ENCODE peak calls at places on chromosomes 3 and 15, in ten cellular contexts. One of them, this sample, is unnamed.
A peak's percentile ranks its signal among the peaks of the same experiment; 100 is the strongest.

GRCh38 chr15:48924528-48925393 is 39.0 kb downstream of the SHC4 start:
- DNase-seq in MM.1S: no peak
- DNase-seq in neural progenitor cell: no peak
- DNase-seq in IMR-90: peak; percentile 12
- DNase-seq in cardiac muscle cell: no peak
- DNase-seq in mammary epithelial cell: no peak
- DNase-seq in body of pancreas: no peak
- DNase-seq in CD8-positive, alpha-beta T cell: no peak
- DNase-seq in lower lobe of right lung: no peak
- DNase-seq in Peyer's patch: no peak
- DNase-seq in this sample: no peak

GRCh38 chr15:48456126-48456525 is 124.9 kb downstream of the DUT start:
- DNase-seq in MM.1S: no peak
- DNase-seq in neural progenitor cell: no peak
- DNase-seq in IMR-90: no peak
- DNase-seq in cardiac muscle cell: no peak
- DNase-seq in mammary epithelial cell: no peak
- DNase-seq in body of pancreas: no peak
- DNase-seq in CD8-positive, alpha-beta T cell: no peak
- DNase-seq in lower lobe of right lung: no peak
- DNase-seq in Peyer's patch: no peak
- DNase-seq in this sample: no peak

GRCh38 chr3:101852315-101852714 is 3.0 kb downstream of the NFKBIZ start:
- DNase-seq in MM.1S: no peak
- DNase-seq in neural progenitor cell: no peak
- DNase-seq in IMR-90: no peak
- DNase-seq in cardiac muscle cell: no peak
- DNase-seq in mammary epithelial cell: no peak
- DNase-seq in body of pancreas: no peak
- DNase-seq in CD8-positive, alpha-beta T cell: no peak
- DNase-seq in lower lobe of right lung: no peak
- DNase-seq in Peyer's patch: no peak
- DNase-seq in this sample: no peak

GRCh38 chr3:170368921-170369320 is 11.4 kb downstream of the SKIL start:
- DNase-seq in MM.1S: no peak
- DNase-seq in neural progenitor cell: no peak
- DNase-seq in IMR-90: no peak
- DNase-seq in cardiac muscle cell: no peak
- DNase-seq in mammary epithelial cell: no peak
- DNase-seq in body of pancreas: no peak
- DNase-seq in CD8-positive, alpha-beta T cell: no peak
- DNase-seq in lower lobe of right lung: no peak
- DNase-seq in Peyer's patch: no peak
- DNase-seq in this sample: no peak

GRCh38 chr3:143070977-143071551 is 48.5 kb upstream of the CHST2 start:
- DNase-seq in MM.1S: no peak
- DNase-seq in neural progenitor cell: no peak
- DNase-seq in IMR-90: peak; percentile 82
- DNase-seq in cardiac muscle cell: no peak
- DNase-seq in mammary epithelial cell: peak; percentile 79
- DNase-seq in body of pancreas: no peak
- DNase-seq in CD8-positive, alpha-beta T cell: no peak
- DNase-seq in lower lobe of right lung: no peak
- DNase-seq in Peyer's patch: no peak
- DNase-seq in this sample: peak; percentile 62

GRCh38 chr3:56468184-56469106 is at the start of gene ERC2:
- DNase-seq in MM.1S: no peak
- DNase-seq in neural progenitor cell: peak; percentile 97
- DNase-seq in IMR-90: no peak
- DNase-seq in cardiac muscle cell: peak; percentile 93
- DNase-seq in mammary epithelial cell: peak; percentile 27
- DNase-seq in body of pancreas: peak; percentile 66
- DNase-seq in CD8-positive, alpha-beta T cell: no peak
- DNase-seq in lower lobe of right lung: peak; percentile 47
- DNase-seq in Peyer's patch: no peak
- DNase-seq in this sample: peak; percentile 14

GRCh38 chr3:31960793-31961431 is 20.1 kb downstream of the OSBPL10 start:
- DNase-seq in MM.1S: no peak
- DNase-seq in neural progenitor cell: no peak
- DNase-seq in IMR-90: peak; percentile 65
- DNase-seq in cardiac muscle cell: no peak
- DNase-seq in mammary epithelial cell: peak; percentile 69
- DNase-seq in body of pancreas: no peak
- DNase-seq in CD8-positive, alpha-beta T cell: no peak
- DNase-seq in lower lobe of right lung: no peak
- DNase-seq in Peyer's patch: no peak
- DNase-seq in this sample: no peak

GRCh38 chr3:112734718-112735350 is 93.9 kb upstream of the CCDC80 start:
- DNase-seq in MM.1S: peak; percentile 77
- DNase-seq in neural progenitor cell: peak; percentile 79
- DNase-seq in IMR-90: peak; percentile 78
- DNase-seq in cardiac muscle cell: peak; percentile 84
- DNase-seq in mammary epithelial cell: peak; percentile 64
- DNase-seq in body of pancreas: peak; percentile 62
- DNase-seq in CD8-positive, alpha-beta T cell: peak; percentile 52
- DNase-seq in lower lobe of right lung: no peak
- DNase-seq in Peyer's patch: peak; percentile 64
- DNase-seq in this sample: no peak

GRCh38 chr3:69407908-69408307 is 22.0 kb upstream of the FRMD4B start:
- DNase-seq in MM.1S: no peak
- DNase-seq in neural progenitor cell: no peak
- DNase-seq in IMR-90: no peak
- DNase-seq in cardiac muscle cell: no peak
- DNase-seq in mammary epithelial cell: no peak
- DNase-seq in body of pancreas: no peak
- DNase-seq in CD8-positive, alpha-beta T cell: no peak
- DNase-seq in lower lobe of right lung: no peak
- DNase-seq in Peyer's patch: no peak
- DNase-seq in this sample: no peak

GRCh38 chr15:48143856-48144255 is 23.1 kb downstream of the SLC24A5 start:
- DNase-seq in MM.1S: no peak
- DNase-seq in neural progenitor cell: no peak
- DNase-seq in IMR-90: peak; percentile 24
- DNase-seq in cardiac muscle cell: no peak
- DNase-seq in mammary epithelial cell: peak; percentile 57
- DNase-seq in body of pancreas: no peak
- DNase-seq in CD8-positive, alpha-beta T cell: no peak
- DNase-seq in lower lobe of right lung: no peak
- DNase-seq in Peyer's patch: no peak
- DNase-seq in this sample: no peak

GRCh38 chr3:45170071-45170470 is 23.9 kb upstream of the CDCP1 start:
- DNase-seq in MM.1S: no peak
- DNase-seq in neural progenitor cell: no peak
- DNase-seq in IMR-90: no peak
- DNase-seq in cardiac muscle cell: no peak
- DNase-seq in mammary epithelial cell: no peak
- DNase-seq in body of pancreas: peak; percentile 18
- DNase-seq in CD8-positive, alpha-beta T cell: no peak
- DNase-seq in lower lobe of right lung: no peak
- DNase-seq in Peyer's patch: no peak
- DNase-seq in this sample: no peak

GRCh38 chr15:42218953-42219596 is 11.0 kb upstream of the VPS39 start:
- DNase-seq in MM.1S: no peak
- DNase-seq in neural progenitor cell: no peak
- DNase-seq in IMR-90: no peak
- DNase-seq in cardiac muscle cell: no peak
- DNase-seq in mammary epithelial cell: no peak
- DNase-seq in body of pancreas: no peak
- DNase-seq in CD8-positive, alpha-beta T cell: no peak
- DNase-seq in lower lobe of right lung: no peak
- DNase-seq in Peyer's patch: no peak
- DNase-seq in this sample: no peak

DNA sequence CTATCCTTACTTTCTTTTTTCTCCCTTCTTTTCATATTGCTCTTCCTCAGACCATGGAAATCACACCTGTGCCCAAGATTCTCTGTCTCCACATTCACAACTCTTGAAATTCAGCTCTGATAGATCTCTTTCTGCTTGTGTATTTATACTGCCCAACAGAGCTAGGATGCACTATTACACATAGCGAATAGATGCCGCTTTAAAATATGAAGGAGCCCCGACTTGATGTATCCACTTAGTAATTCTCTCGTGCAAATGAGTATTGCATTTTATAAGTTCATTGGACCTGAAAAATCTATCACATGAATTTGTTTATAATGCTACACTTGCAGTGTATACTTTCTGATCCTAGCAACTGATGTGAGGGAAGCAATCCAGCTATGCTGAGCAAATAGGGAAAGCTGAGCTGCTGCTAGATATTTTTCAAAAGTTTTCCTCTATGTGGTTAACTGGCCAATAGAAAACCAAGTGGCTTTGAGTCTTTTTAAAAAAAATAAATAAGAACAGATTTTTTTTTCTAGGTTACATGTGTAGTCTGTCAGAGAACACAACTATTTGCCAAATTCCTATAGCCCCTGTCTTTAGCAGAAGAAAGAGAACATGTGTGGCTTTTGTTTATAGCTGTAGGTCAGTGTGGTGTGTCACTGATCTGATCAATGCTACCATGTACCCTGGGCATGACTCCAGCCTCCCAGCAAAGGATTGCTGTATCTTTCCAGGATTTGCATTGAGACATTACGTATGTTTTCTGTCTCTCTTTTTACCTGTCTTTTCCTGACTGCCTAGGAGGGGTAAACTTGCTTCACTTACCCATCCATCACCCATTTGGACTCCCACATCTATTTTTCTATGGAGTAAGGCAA is 64.2 kb upstream of the LEKR1 start:
- DNase-seq in MM.1S: no peak
- DNase-seq in neural progenitor cell: no peak
- DNase-seq in IMR-90: peak; percentile 60
- DNase-seq in cardiac muscle cell: no peak
- DNase-seq in mammary epithelial cell: no peak
- DNase-seq in body of pancreas: no peak
- DNase-seq in CD8-positive, alpha-beta T cell: no peak
- DNase-seq in lower lobe of right lung: no peak
- DNase-seq in Peyer's patch: no peak
- DNase-seq in this sample: no peak
- TF ChIP-seq CTCF in MM.1S: no peak
- TF ChIP-seq CTCF in neural progenitor cell: no peak
- TF ChIP-seq CTCF in IMR-90: peak; percentile 32
- TF ChIP-seq CTCF in cardiac muscle cell: no peak
- TF ChIP-seq CTCF in mammary epithelial cell: peak; percentile 14
- TF ChIP-seq CTCF in body of pancreas: no peak
- TF ChIP-seq CTCF in CD8-positive, alpha-beta T cell: no peak
- TF ChIP-seq CTCF in lower lobe of right lung: no peak
- TF ChIP-seq CTCF in Peyer's patch: no peak
- TF ChIP-seq CTCF in this sample: no peak

GRCh38 chr3:184173374-184173722 is 1.3 kb upstream of the AP2M1 start:
- DNase-seq in MM.1S: no peak
- DNase-seq in neural progenitor cell: no peak
- DNase-seq in IMR-90: no peak
- DNase-seq in cardiac muscle cell: no peak
- DNase-seq in mammary epithelial cell: no peak
- DNase-seq in body of pancreas: no peak
- DNase-seq in CD8-positive, alpha-beta T cell: no peak
- DNase-seq in lower lobe of right lung: no peak
- DNase-seq in Peyer's patch: no peak
- DNase-seq in this sample: no peak

GRCh38 chr3:184174646-184175492 is at the start of gene AP2M1:
- DNase-seq in MM.1S: peak; percentile 100
- DNase-seq in neural progenitor cell: peak; percentile 99
- DNase-seq in IMR-90: peak; percentile 100
- DNase-seq in cardiac muscle cell: peak; percentile 99
- DNase-seq in mammary epithelial cell: peak; percentile 98
- DNase-seq in body of pancreas: peak; percentile 100
- DNase-seq in CD8-positive, alpha-beta T cell: peak; percentile 96
- DNase-seq in lower lobe of right lung: peak; percentile 99
- DNase-seq in Peyer's patch: peak; percentile 96
- DNase-seq in this sample: peak; percentile 98

GRCh38 chr3:184175506-184175905 is 851 bp downstream of the AP2M1 start:
- DNase-seq in MM.1S: peak; percentile 26
- DNase-seq in neural progenitor cell: no peak
- DNase-seq in IMR-90: no peak
- DNase-seq in cardiac muscle cell: no peak
- DNase-seq in mammary epithelial cell: no peak
- DNase-seq in body of pancreas: no peak
- DNase-seq in CD8-positive, alpha-beta T cell: no peak
- DNase-seq in lower lobe of right lung: no peak
- DNase-seq in Peyer's patch: no peak
- DNase-seq in this sample: no peak

GRCh38 chr3:184172681-184173373 is 1.8 kb upstream of the AP2M1 start:
- DNase-seq in MM.1S: no peak
- DNase-seq in neural progenitor cell: no peak
- DNase-seq in IMR-90: peak; percentile 88
- DNase-seq in cardiac muscle cell: no peak
- DNase-seq in mammary epithelial cell: no peak
- DNase-seq in body of pancreas: peak; percentile 35
- DNase-seq in CD8-positive, alpha-beta T cell: no peak
- DNase-seq in lower lobe of right lung: no peak
- DNase-seq in Peyer's patch: no peak
- DNase-seq in this sample: no peak

DNA sequence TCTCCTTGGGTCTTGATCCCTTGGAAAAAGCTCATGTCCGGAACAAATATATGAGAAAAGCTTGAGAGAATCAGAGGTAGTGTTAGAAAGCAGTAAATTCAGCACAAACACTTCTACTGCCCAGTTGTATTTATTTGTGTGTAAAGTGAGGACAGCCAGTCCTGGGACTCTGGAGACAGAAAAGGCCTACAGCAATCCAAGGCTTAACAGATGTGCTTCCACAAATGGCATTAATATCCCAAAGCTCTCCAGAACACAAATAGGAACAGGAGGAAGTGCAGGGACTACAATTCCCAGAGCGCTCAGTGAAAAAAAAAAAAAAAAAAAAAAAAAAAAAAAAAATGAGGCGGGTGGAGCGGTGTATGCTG is 393 bp upstream of the AP2M1 start:
- DNase-seq in MM.1S: no peak
- DNase-seq in neural progenitor cell: no peak
- DNase-seq in IMR-90: no peak
- DNase-seq in cardiac muscle cell: no peak
- DNase-seq in mammary epithelial cell: no peak
- DNase-seq in body of pancreas: no peak
- DNase-seq in CD8-positive, alpha-beta T cell: no peak
- DNase-seq in lower lobe of right lung: no peak
- DNase-seq in Peyer's patch: no peak
- DNase-seq in this sample: no peak
- H3K36me3 ChIP-seq in MM.1S: no peaks in the 10 kb centered on the region
- H3K36me3 ChIP-seq in neural progenitor cell: no peaks in the 10 kb centered on the region
- H3K36me3 ChIP-seq in IMR-90: peaks cover 48% of the 10 kb centered on the region
- H3K36me3 ChIP-seq in cardiac muscle cell: peaks cover 17% of the 10 kb centered on the region
- H3K36me3 ChIP-seq in mammary epithelial cell: peaks cover 18% of the 10 kb centered on the region
- H3K36me3 ChIP-seq in body of pancreas: no peaks in the 10 kb centered on the region
- H3K36me3 ChIP-seq in CD8-positive, alpha-beta T cell: peaks cover 21% of the 10 kb centered on the region
- H3K36me3 ChIP-seq in lower lobe of right lung: peaks cover 63% of the 10 kb centered on the region
- H3K36me3 ChIP-seq in Peyer's patch: peaks cover 55% of the 10 kb centered on the region
- H3K36me3 ChIP-seq in this sample: peaks cover 5% of the 10 kb centered on the region

GRCh38 chr3:30632521-30632920 is 26.1 kb downstream of the TGFBR2 start:
- DNase-seq in MM.1S: no peak
- DNase-seq in neural progenitor cell: no peak
- DNase-seq in IMR-90: no peak
- DNase-seq in cardiac muscle cell: no peak
- DNase-seq in mammary epithelial cell: no peak
- DNase-seq in body of pancreas: no peak
- DNase-seq in CD8-positive, alpha-beta T cell: no peak
- DNase-seq in lower lobe of right lung: no peak
- DNase-seq in Peyer's patch: no peak
- DNase-seq in this sample: no peak
- H3K4me3 ChIP-seq in MM.1S: no peak overlapping the region
- H3K4me3 ChIP-seq in neural progenitor cell: no peak overlapping the region
- H3K4me3 ChIP-seq in IMR-90: no peak overlapping the region
- H3K4me3 ChIP-seq in cardiac muscle cell: no peak overlapping the region
- H3K4me3 ChIP-seq in mammary epithelial cell: no peak overlapping the region
- H3K4me3 ChIP-seq in body of pancreas: no peak overlapping the region
- H3K4me3 ChIP-seq in CD8-positive, alpha-beta T cell: no peak overlapping the region
- H3K4me3 ChIP-seq in lower lobe of right lung: no peak overlapping the region
- H3K4me3 ChIP-seq in Peyer's patch: no peak overlapping the region
- H3K4me3 ChIP-seq in this sample: no peak overlapping the region

GRCh38 chr3:901953-902778 is 190.7 kb upstream of the CNTN6 start:
- DNase-seq in MM.1S: no peak
- DNase-seq in neural progenitor cell: no peak
- DNase-seq in IMR-90: no peak
- DNase-seq in cardiac muscle cell: no peak
- DNase-seq in mammary epithelial cell: peak; percentile 5
- DNase-seq in body of pancreas: no peak
- DNase-seq in CD8-positive, alpha-beta T cell: no peak
- DNase-seq in lower lobe of right lung: no peak
- DNase-seq in Peyer's patch: no peak
- DNase-seq in this sample: no peak
- TF ChIP-seq CTCF in MM.1S: peak; percentile 30
- TF ChIP-seq CTCF in neural progenitor cell: peak; percentile 64
- TF ChIP-seq CTCF in IMR-90: peak; percentile 41
- TF ChIP-seq CTCF in cardiac muscle cell: peak; percentile 42
- TF ChIP-seq CTCF in mammary epithelial cell: peak; percentile 49
- TF ChIP-seq CTCF in body of pancreas: no peak
- TF ChIP-seq CTCF in CD8-positive, alpha-beta T cell: no peak
- TF ChIP-seq CTCF in lower lobe of right lung: peak; percentile 25
- TF ChIP-seq CTCF in Peyer's patch: peak; percentile 23
- TF ChIP-seq CTCF in this sample: peak; percentile 29